ENCODE peak calls at places on chromosomes 4 and X, in four cellular contexts. D is spleen, E is Peyer's patch, Q is heart left ventricle. T is an unnamed sample.

GRCh38 chr4:24601121-24601520 is 16.8 kb upstream of the DHX15 start:
- DNase-seq in D (no peak), E (no peak), Q (no peak), T (no peak)

GRCh38 chr4:98318521-98318920 is 57.3 kb downstream of the RAP1GDS1 start:
- DNase-seq in D (no peak), E (no peak), Q (no peak), T (no peak)

GRCh38 chrX:70979136-70979762 is 48.4 kb upstream of the SLC7A3 start:
- DNase-seq in D (no peak), E (no peak), Q (no peak), T (no peak)

GRCh38 chr4:20462426-20463175 is 210.9 kb downstream of the SLIT2 start:
- DNase-seq in D (no peak), E (no peak), Q (no peak), T (no peak)

GRCh38 chr4:39706829-39707511 is 9.0 kb downstream of the UBE2K start:
- DNase-seq in D (no peak), E (no peak), Q (no peak), T (no peak)

GRCh38 chr4:604131-604530 is 21.2 kb upstream of the PDE6B start:
- DNase-seq in D (no peak), E (peak; percentile 47), Q (no peak), T (no peak)

GRCh38 chrX:16212436-16212835 is 45.2 kb downstream of the MAGEB17 start:
- DNase-seq in D (no peak), E (no peak), Q (no peak), T (no peak)

GRCh38 chr4:105453550-105454201 is 20.2 kb downstream of the PPA2 start:
- DNase-seq in D (no peak), E (no peak), Q (no peak), T (no peak)

GRCh38 chr4:99655315-99656081 is 2.1 kb downstream of the C4orf54 start:
- DNase-seq in D (no peak), E (no peak), Q (peak; percentile 68), T (no peak)

GRCh38 chr4:73911746-73912145 is 42.6 kb downstream of the CXCL1 start:
- DNase-seq in D (no peak), E (no peak), Q (no peak), T (no peak)

GRCh38 chr4:41538017-41538733 is at the start of gene LIMCH1:
- DNase-seq in D (peak; percentile 79), E (peak; percentile 48), Q (peak; percentile 89), T (peak; percentile 46)

GRCh38 chr4:109912706-109913621 is at the start of gene EGF:
- DNase-seq in D (no peak), E (no peak), Q (no peak), T (no peak)

GRCh38 chr4:120922390-120923200 is at the start of gene PRDM5:
- DNase-seq in D (peak; percentile 78), E (peak; percentile 49), Q (peak; percentile 75), T (peak; percentile 60)

GRCh38 chr4:94408549-94409374 is 43.0 kb upstream of the PDLIM5 start:
- DNase-seq in D (no peak), E (no peak), Q (no peak), T (no peak)

GRCh38 chrX:2474280-2474962 is 26.4 kb downstream of the DHRSX start:
- DNase-seq in D (peak; percentile 12), E (peak; percentile 36), Q (no peak), T (no peak)

GRCh38 chrX:15507005-15507404 is 6.4 kb downstream of the BMX start:
- DNase-seq in D (no peak), E (no peak), Q (no peak), T (no peak)

GRCh38 chr4:3703677-3704521 is 62.3 kb upstream of the ADRA2C start:
- DNase-seq in D (peak; percentile 58), E (no peak), Q (no peak), T (no peak)

GRCh38 chrX:68498508-68499379 is at the start of gene YIPF6:
- DNase-seq in D (peak; percentile 94), E (peak; percentile 85), Q (peak; percentile 86), T (peak; percentile 74)

GRCh38 chr4:39169426-39169825 is 12.9 kb upstream of the WDR19 start:
- DNase-seq in D (no peak), E (no peak), Q (no peak), T (no peak)

GRCh38 chr4:56764775-56765174 is 56.7 kb downstream of the SPINK2 start:
- DNase-seq in D (no peak), E (no peak), Q (no peak), T (no peak)

GRCh38 chrX:103360092-103360491 is 3.8 kb downstream of the TCEAL9 start:
- DNase-seq in D (no peak), E (no peak), Q (no peak), T (no peak)

GRCh38 chr4:118356731-118357130 is 3.9 kb upstream of the PRSS12 start:
- DNase-seq in D (no peak), E (no peak), Q (no peak), T (no peak)

GRCh38 chr4:182768821-182769220 is 148.4 kb downstream of the DCTD start:
- DNase-seq in D (no peak), E (no peak), Q (no peak), T (no peak)

GRCh38 chrX:39559229-39559628 is 538.5 kb downstream of the BCOR start:
- DNase-seq in D (no peak), E (no peak), Q (no peak), T (no peak)

GRCh38 chr4:1318488-1319213 is 28.4 kb upstream of the UVSSA start:
- DNase-seq in D (peak; percentile 65), E (no peak), Q (no peak), T (no peak)

GRCh38 chr4:17559709-17560048 is 17.3 kb upstream of the LAP3 start:
- DNase-seq in D (no peak), E (no peak), Q (no peak), T (no peak)

GRCh38 chr4:59712474-59712873 is 1487.7 kb upstream of the ADGRL3 start:
- DNase-seq in D (no peak), E (no peak), Q (no peak), T (no peak)

GRCh38 chr4:6889736-6890324 is 19.8 kb upstream of the TBC1D14 start:
- DNase-seq in D (no peak), E (peak; percentile 44), Q (no peak), T (no peak)

GRCh38 chr4:6889101-6889735 is 20.4 kb upstream of the TBC1D14 start:
- DNase-seq in D (no peak), E (peak; percentile 38), Q (no peak), T (no peak)

GRCh38 chr4:6886886-6887285 is 22.7 kb upstream of the TBC1D14 start:
- DNase-seq in D (no peak), E (peak; percentile 29), Q (no peak), T (no peak)

GRCh38 chr4:6887591-6888371 is 21.8 kb upstream of the TBC1D14 start:
- DNase-seq in D (peak; percentile 87), E (peak; percentile 46), Q (peak; percentile 76), T (no peak)

DNA sequence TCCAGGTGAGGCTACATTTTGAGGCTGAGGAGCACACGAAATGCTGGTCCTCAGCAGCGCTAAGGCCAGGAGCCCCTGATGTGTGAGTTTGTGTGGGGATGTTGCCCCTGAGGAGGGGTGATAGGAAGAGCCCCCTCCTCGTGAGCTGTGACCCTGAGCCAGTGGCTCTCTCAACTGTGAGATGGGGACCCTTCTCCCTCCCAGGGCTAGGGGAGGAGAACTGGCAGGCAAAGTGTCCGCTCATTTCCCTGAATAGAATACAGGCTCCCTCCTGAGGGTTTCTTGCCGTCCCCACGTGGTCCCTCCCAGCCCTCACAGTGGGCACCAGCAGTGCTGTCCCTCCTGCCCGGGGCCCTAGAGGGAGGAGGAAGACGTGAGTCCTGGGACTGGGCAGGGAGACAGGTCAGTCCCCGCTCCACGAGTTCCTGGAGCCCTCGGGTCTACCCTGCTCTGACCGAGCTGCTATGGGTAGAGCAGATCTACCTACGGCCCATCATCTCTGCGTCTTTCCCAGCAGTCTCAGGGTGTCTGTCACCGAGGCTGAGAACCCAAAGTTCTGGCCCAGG is 21.0 kb upstream of the TBC1D14 start:
- DNase-seq in D (no peak), E (peak; percentile 34), Q (no peak), T (no peak)
- H3K4me3 ChIP-seq in D (no peak overlapping the region), E (no peak overlapping the region), Q (no peak overlapping the region), T (no peak overlapping the region)

DNA sequence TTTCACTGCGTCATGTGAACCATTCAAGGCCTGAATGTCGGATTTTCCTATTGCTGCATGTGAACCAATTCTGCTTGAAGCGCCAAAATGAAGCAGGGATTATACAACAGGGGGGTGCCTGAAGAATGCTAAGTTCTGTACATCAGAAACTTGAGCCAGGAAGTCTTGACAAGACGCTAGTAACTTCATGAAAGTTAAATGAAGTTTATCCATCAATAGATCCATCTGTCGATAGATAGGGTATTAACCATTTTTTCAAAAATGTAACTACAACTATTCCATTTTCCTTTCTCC is 590 bp upstream of the NAF1 start:
- DNase-seq in D (no peak), E (no peak), Q (no peak), T (no peak)
- H3K27ac ChIP-seq in D (peak overlapping the region; percentile 91), E (peak overlapping the region; percentile 77), Q (peak overlapping the region; percentile 91), T (peak overlapping the region; percentile 98)

DNA sequence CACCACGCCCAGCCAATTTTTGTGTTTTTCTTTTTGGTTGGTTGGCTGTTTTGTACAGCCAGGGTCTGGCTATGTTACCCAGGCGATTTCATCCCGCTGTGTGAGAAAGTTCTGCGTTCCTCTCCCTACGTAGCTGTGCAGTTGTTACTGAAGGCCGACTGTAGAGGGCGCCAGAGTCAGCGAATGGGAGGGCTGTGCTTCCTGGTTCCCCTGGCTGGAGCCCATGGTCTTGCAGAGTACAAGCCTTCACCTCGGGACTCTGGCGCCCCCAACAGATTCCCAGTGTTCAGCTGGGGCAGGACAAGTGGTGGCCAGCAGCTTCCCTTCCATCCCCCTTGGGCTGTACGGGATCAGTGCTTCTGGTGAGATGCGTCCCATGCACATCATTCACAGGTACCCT is 5.6 kb upstream of the CT45A1 start:
- DNase-seq in D (no peak), E (no peak), Q (no peak), T (no peak)
- TF ChIP-seq CTCF in D (no peak), E (no peak), Q (no peak), T (no peak)

GRCh38 chr4:169366821-169367220 is 96.1 kb upstream of the SH3RF1 start:
- DNase-seq in D (no peak), E (no peak), Q (no peak), T (no peak)
- H3K4me3 ChIP-seq in D (no peak overlapping the region), E (no peak overlapping the region), Q (no peak overlapping the region), T (no peak overlapping the region)

GRCh38 chr4:122009524-122009923 is 57.7 kb upstream of the TRPC3 start:
- DNase-seq in D (no peak), E (no peak), Q (no peak), T (no peak)

GRCh38 chr4:122007016-122007415 is 55.2 kb upstream of the TRPC3 start:
- DNase-seq in D (no peak), E (no peak), Q (no peak), T (no peak)

GRCh38 chr4:122003335-122003734 is 51.5 kb upstream of the TRPC3 start:
- DNase-seq in D (no peak), E (peak; percentile 53), Q (no peak), T (no peak)

GRCh38 chr4:122000849-122001248 is 49.0 kb upstream of the TRPC3 start:
- DNase-seq in D (no peak), E (no peak), Q (no peak), T (no peak)

GRCh38 chr4:122005064-122005755 is 53.4 kb upstream of the TRPC3 start:
- DNase-seq in D (no peak), E (no peak), Q (no peak), T (no peak)
- H3K27ac ChIP-seq in D (no peak overlapping the region), E (no peak overlapping the region), Q (no peak overlapping the region), T (peak overlapping the region; percentile 21)

GRCh38 chr4:92045718-92046117 is 258.0 kb upstream of the GRID2 start:
- DNase-seq in D (no peak), E (no peak), Q (no peak), T (no peak)

GRCh38 chr4:92050875-92051274 is 252.9 kb upstream of the GRID2 start:
- DNase-seq in D (no peak), E (no peak), Q (no peak), T (peak; percentile 58)

GRCh38 chr4:92047209-92047877 is 256.4 kb upstream of the GRID2 start:
- DNase-seq in D (no peak), E (no peak), Q (no peak), T (no peak)
- TF ChIP-seq CTCF in D (no peak), E (no peak), Q (no peak), T (no peak)

T was measured in lung.